ENCODE peak calls at places on chromosomes 2 and 18, in six cellular contexts. W is tibial nerve, L is ovary, V is K562, M is esophagus muscularis mucosa, D is sigmoid colon. R is an unnamed sample.

GRCh38 chr2:235521844-235522243 is 28.0 kb downstream of the AGAP1 start:
- DNase-seq in W (no peak), M (no peak), L (no peak), D (no peak), V (no peak), R (no peak)

GRCh38 chr2:203591642-203592041 is 56.5 kb upstream of the RAPH1 start:
- DNase-seq in L (no peak), M (no peak), V (no peak), W (no peak), D (no peak), R (no peak)

GRCh38 chr2:101699939-101700442 is 2.5 kb downstream of the MAP4K4 start:
- DNase-seq in M (no peak), V (no peak), W (no peak), D (no peak), L (no peak), R (no peak)

GRCh38 chr2:50535971-50536759 is 495.8 kb downstream of the NRXN1 start:
- DNase-seq in W (no peak), D (no peak), V (no peak), M (no peak), L (no peak), R (no peak)

GRCh38 chr2:137838255-137839092 is 125.8 kb upstream of the HNMT start:
- DNase-seq in W (no peak), V (peak), D (no peak), L (no peak), M (no peak), R (no peak)

GRCh38 chr18:6370886-6371635 is 43.6 kb downstream of the L3MBTL4 start:
- DNase-seq in V (no peak), M (no peak), L (peak), D (no peak), W (no peak), R (peak)

GRCh38 chr2:108418416-108418815 is 30.6 kb upstream of the GCC2 start:
- DNase-seq in L (no peak), W (no peak), D (no peak), V (no peak), M (no peak), R (no peak)

GRCh38 chr2:96157649-96158553 is 12.7 kb upstream of the DUSP2 start:
- DNase-seq in D (peak), L (no peak), W (no peak), V (peak), M (no peak), R (no peak)

GRCh38 chr2:146240376-146240775 is 1604.5 kb upstream of the ACVR2A start:
- DNase-seq in V (no peak), L (no peak), M (no peak), W (no peak), D (no peak), R (no peak)

GRCh38 chr18:8946046-8946838 is 156.3 kb upstream of the NDUFV2 start:
- DNase-seq in D (no peak), V (no peak), W (no peak), M (no peak), L (no peak), R (no peak)

GRCh38 chr2:225994748-225995405 is 595.4 kb downstream of the NYAP2 start:
- DNase-seq in M (no peak), L (no peak), D (no peak), W (no peak), V (no peak), R (no peak)

GRCh38 chr2:191048073-191048472 is 34.1 kb upstream of the STAT1 start:
- DNase-seq in M (no peak), V (no peak), W (no peak), D (no peak), L (no peak), R (no peak)

GRCh38 chr2:189566046-189566445 is 14.5 kb downstream of the SLC40A1 start:
- DNase-seq in W (no peak), M (no peak), D (no peak), L (no peak), V (no peak), R (no peak)

GRCh38 chr18:22034276-22034675 is 135.1 kb upstream of the GATA6 start:
- DNase-seq in M (no peak), L (no peak), W (no peak), V (no peak), D (no peak), R (no peak)

GRCh38 chr2:171386627-171387026 is 47.2 kb downstream of the METTL8 start:
- DNase-seq in M (no peak), L (no peak), D (no peak), W (no peak), V (no peak), R (no peak)

GRCh38 chr2:168673265-168674222 is 128.9 kb upstream of the NOSTRIN start:
- DNase-seq in L (no peak), M (no peak), W (no peak), V (no peak), D (no peak), R (no peak)

GRCh38 chr2:164061129-164061746 is 325.4 kb upstream of the FIGN start:
- DNase-seq in W (peak), M (no peak), V (peak), D (no peak), L (no peak), R (no peak)

GRCh38 chr2:239303711-239304532 is 96.9 kb downstream of the HDAC4 start:
- DNase-seq in W (no peak), M (no peak), D (peak), L (peak), V (no peak), R (peak)

GRCh38 chr18:45951021-45951714 is 16.0 kb downstream of the EPG5 start:
- DNase-seq in V (no peak), W (no peak), M (no peak), D (no peak), L (no peak), R (no peak)

GRCh38 chr2:132609101-132609890 is 60.7 kb downstream of the LYPD1 start:
- DNase-seq in M (no peak), D (no peak), W (no peak), V (no peak), L (no peak), R (no peak)

GRCh38 chr2:233919938-233920337 is 2.8 kb downstream of the TRPM8 start:
- DNase-seq in M (peak), L (no peak), D (no peak), W (no peak), V (no peak), R (no peak)

GRCh38 chr2:207107120-207107519 is 58.6 kb downstream of the KLF7 start:
- DNase-seq in M (no peak), L (no peak), V (no peak), D (no peak), W (no peak), R (no peak)

GRCh38 chr2:111705711-111706323 is 178.2 kb downstream of the ANAPC1 start:
- DNase-seq in L (no peak), W (no peak), M (no peak), V (no peak), D (no peak), R (peak)

GRCh38 chr2:121075006-121075545 is 209.9 kb downstream of the TFCP2L1 start:
- DNase-seq in V (peak), L (peak), W (peak), D (peak), M (no peak), R (peak)

GRCh38 chr2:237939251-237939650 is 27.6 kb upstream of the UBE2F start:
- DNase-seq in M (no peak), V (no peak), L (no peak), D (no peak), W (no peak), R (no peak)

GRCh38 chr2:176139170-176139611 is 9.7 kb downstream of the HOXD8 start:
- DNase-seq in W (no peak), M (no peak), D (no peak), L (peak), V (no peak), R (no peak)
- H3K4me3 ChIP-seq in W (peak), M (no peak), D (no peak), L (peak), V (no peak), R (no peak)

DNA sequence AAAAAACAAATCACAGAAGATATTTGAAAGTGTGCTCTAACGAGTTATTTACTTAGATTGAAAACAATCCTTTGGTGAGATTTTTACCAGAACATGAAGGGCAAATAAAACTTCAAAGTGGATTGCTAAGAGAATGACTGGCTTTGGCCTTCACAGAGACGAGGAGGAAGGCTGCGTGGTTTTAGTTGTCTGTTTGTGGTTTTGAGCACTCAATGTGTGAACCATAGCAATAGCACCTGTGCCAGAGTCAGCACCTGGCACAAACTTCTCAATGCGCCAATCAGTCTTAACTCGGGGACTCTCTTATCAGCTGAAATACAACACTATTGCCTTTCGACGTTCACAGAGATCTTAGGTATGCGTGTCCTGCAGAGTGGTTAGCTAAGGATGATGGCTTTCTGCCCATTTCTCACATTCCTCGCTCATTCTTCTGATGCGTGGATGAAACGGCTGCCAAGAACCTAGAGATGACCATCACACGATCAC is 70.0 kb downstream of the MBP start:
- DNase-seq in D (no peak), W (no peak), M (no peak), V (no peak), L (no peak), R (no peak)
- TF ChIP-seq EP300 in D (no peak), W (no peak), M (no peak), V (no peak), L (no peak), R (no peak)

GRCh38 chr18:61991836-61992235 is 99.0 kb upstream of the RNF152 start:
- DNase-seq in D (no peak), V (no peak), L (no peak), W (no peak), M (no peak), R (no peak)
- H3K4me3 ChIP-seq in D (no peak), V (no peak), L (no peak), W (no peak), M (no peak), R (no peak)

DNA sequence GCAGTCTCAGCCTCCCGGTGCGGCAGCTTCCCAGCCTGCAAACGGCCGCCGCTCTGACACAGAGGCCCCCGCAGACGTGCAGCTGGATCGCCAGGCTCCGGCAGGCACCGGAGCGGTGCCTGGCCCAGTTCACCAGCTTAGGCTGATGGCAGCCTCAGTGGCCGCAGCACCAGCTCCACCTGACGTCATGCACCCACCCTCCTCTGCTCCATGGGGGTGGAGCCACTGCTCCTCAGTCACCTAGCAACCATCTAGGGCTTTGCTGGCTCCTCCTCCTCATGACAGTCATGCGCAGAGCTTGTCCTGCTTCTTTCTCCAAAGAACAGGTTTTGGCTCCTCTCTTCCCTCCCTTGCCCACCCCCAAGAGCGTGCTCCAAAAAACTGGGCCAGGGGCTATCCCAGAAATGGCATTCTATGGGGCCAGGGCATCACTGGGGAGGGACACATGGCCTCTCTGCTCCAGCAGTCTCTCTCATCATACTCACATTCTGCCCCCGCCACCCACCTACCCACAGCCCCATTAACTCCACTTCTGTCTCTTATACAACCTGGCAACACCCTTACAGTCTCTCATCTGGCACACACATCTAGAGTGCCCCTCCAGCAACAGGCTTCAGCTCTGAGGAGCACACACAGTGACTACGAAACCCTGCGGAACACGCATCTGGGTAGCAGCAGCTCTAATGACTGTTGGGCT is 5.5 kb downstream of the DCTN1 start:
- DNase-seq in D (peak), M (no peak), W (peak), L (peak), V (peak), R (peak)
- TF ChIP-seq EP300 in D (no peak), M (no peak), W (peak), L (no peak), V (no peak), R (no peak)

GRCh38 chr2:134295441-134295840 is 41.6 kb downstream of the MGAT5 start:
- DNase-seq in W (no peak), V (no peak), M (no peak), D (no peak), L (no peak), R (no peak)
- H3K4me3 ChIP-seq in W (no peak), V (no peak), M (no peak), D (no peak), L (no peak), R (no peak)

GRCh38 chr18:27124196-27124595 is 60.9 kb downstream of the CHST9 start:
- DNase-seq in V (no peak), D (no peak), L (no peak), W (no peak), M (no peak), R (no peak)
- TF ChIP-seq EP300 in V (no peak), D (no peak), L (no peak), W (no peak), M (no peak), R (no peak)

DNA sequence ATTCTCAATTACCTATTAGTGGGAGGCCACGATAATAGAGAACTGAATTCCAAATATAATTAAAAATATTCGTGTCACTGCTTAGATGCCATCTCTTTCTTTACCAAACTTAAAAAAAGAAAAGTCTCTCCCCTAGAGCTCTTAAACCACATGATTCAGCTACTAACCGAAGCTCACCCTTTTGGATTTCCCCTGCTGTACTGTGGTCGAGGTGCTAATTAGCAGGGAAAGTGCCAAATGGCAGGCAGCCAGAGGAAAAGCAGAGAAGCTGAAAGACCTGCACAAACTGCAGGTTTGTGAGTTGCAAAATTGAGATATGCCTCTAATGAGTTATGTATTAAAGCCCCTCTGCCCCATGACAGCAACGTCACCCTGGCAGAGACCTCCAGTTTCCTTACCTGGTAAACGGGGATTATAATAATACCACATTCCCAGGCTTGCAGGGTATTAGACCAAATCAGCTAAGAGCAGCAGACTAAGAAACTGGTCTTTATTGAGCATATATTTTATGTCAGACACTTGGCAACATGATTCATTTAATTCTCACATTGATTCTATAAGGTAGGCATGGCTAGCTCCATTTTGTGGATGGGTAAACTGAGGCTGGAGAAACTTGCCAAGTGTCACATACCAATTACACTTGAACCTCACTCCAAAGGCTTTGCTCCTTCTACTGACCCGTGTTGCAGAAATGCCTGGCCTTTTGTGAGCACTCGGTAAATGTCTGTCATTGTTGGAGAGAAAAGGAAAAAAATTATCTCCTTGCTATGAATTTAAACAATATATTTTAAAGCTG is 259.7 kb downstream of the LPIN1 start:
- DNase-seq in L (no peak), W (peak), M (no peak), D (no peak), V (no peak), R (peak)
- H3K4me3 ChIP-seq in L (no peak), W (no peak), M (no peak), D (no peak), V (no peak), R (no peak)

GRCh38 chr2:14256890-14257289 is 375.6 kb upstream of the LRATD1 start:
- DNase-seq in M (no peak), L (no peak), W (no peak), D (no peak), V (no peak), R (no peak)
- TF ChIP-seq EP300 in M (no peak), L (no peak), W (no peak), D (no peak), V (no peak), R (no peak)

DNA sequence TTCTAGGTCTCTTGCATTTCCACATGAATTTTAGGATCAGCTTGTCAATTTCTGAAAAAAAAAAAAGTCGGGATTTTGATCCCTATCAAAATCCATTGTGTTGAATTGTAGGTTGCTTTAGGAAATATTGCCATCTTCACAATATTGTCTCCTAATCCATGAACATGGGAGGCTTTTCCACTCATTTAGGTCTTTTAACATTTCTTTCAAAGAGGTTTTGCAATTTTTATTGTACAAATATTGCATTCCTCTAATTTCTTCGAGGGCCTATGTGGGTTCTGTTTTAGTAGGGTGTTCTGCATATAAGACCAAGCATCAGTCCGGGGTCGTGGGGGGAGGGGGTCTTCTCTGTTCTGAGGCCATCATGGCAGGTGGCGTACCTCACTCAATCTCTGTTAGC is 725 bp upstream of the LAMA3 start:
- DNase-seq in L (no peak), M (no peak), W (no peak), V (no peak), D (no peak), R (no peak)
- H3K4me3 ChIP-seq in L (no peak), M (peak), W (peak), V (no peak), D (no peak), R (peak)

R was measured in transverse colon.